ENCODE peak calls at places on chromosomes 6 and 20, in five cellular contexts. Y, F, B, N and D are unnamed samples.

GRCh38 chr6:25659633-25660368 is 7.8 kb downstream of the SCGN start:
- DNase-seq in Y (no peak), F (no peak), B (no peak), N (no peak), D (no peak)

GRCh38 chr6:156396068-156396771 is 381.0 kb upstream of the ARID1B start:
- DNase-seq in Y (peak; percentile 21), F (no peak), B (no peak), N (no peak), D (no peak)

GRCh38 chr6:43806041-43806757 is 36.2 kb downstream of the VEGFA start:
- DNase-seq in Y (no peak), F (no peak), B (peak; percentile 58), N (no peak), D (peak; percentile 90)

GRCh38 chr20:3237958-3238615 is 903 bp downstream of the SLC4A11 start:
- DNase-seq in Y (peak; percentile 66), F (peak; percentile 63), B (no peak), N (no peak), D (no peak)

GRCh38 chr20:63697868-63698545 is 1.6 kb downstream of the TNFRSF6B start:
- DNase-seq in Y (peak; percentile 46), F (no peak), B (no peak), N (no peak), D (no peak)

GRCh38 chr6:75601608-75602163 is at the start of gene SENP6:
- DNase-seq in Y (peak; percentile 81), F (peak; percentile 92), B (peak; percentile 71), N (peak; percentile 27), D (peak; percentile 93)

GRCh38 chr20:63082308-63082938 is 75.7 kb upstream of the BHLHE23 start:
- DNase-seq in Y (peak; percentile 86), F (peak; percentile 90), B (peak; percentile 47), N (no peak), D (peak; percentile 73)

GRCh38 chr6:129683606-129684322 is 26.2 kb downstream of the ARHGAP18 start:
- DNase-seq in Y (no peak), F (no peak), B (peak; percentile 88), N (peak; percentile 87), D (peak; percentile 85)

GRCh38 chr6:19009769-19010168 is 622.6 kb downstream of the RNF144B start:
- DNase-seq in Y (no peak), F (no peak), B (no peak), N (no peak), D (no peak)

GRCh38 chr6:65538644-65539043 is 168.4 kb downstream of the EYS start:
- DNase-seq in Y (peak; percentile 17), F (no peak), B (no peak), N (no peak), D (no peak)

GRCh38 chr6:140311146-140311545 is 936.7 kb upstream of the CITED2 start:
- DNase-seq in Y (no peak), F (no peak), B (no peak), N (no peak), D (no peak)

GRCh38 chr6:53761036-53761435 is 33.8 kb upstream of the LRRC1 start:
- DNase-seq in Y (no peak), F (no peak), B (no peak), N (no peak), D (no peak)

GRCh38 chr20:14477125-14477524 is 139.7 kb upstream of the FLRT3 start:
- DNase-seq in Y (no peak), F (no peak), B (no peak), N (no peak), D (no peak)

GRCh38 chr20:58760881-58761280 is 68.3 kb downstream of the NPEPL1 start:
- DNase-seq in Y (no peak), F (no peak), B (no peak), N (no peak), D (no peak)

GRCh38 chr20:57422254-57422653 is 31.1 kb downstream of the RBM38 start:
- DNase-seq in Y (no peak), F (no peak), B (no peak), N (no peak), D (no peak)

GRCh38 chr20:61683721-61684120 is 382.0 kb downstream of the TAF4 start:
- DNase-seq in Y (no peak), F (no peak), B (no peak), N (no peak), D (no peak)

GRCh38 chr20:992801-993535 is 9.1 kb downstream of the RSPO4 start:
- DNase-seq in Y (no peak), F (no peak), B (no peak), N (no peak), D (no peak)

GRCh38 chr20:57786304-57786942 is 76.6 kb upstream of the PMEPA1 start:
- DNase-seq in Y (no peak), F (no peak), B (no peak), N (no peak), D (no peak)

GRCh38 chr6:148328876-148329567 is 13.6 kb upstream of the SASH1 start:
- DNase-seq in Y (no peak), F (no peak), B (no peak), N (no peak), D (no peak)

GRCh38 chr6:92329416-92329815 is 1089.9 kb downstream of the EPHA7 start:
- DNase-seq in Y (no peak), F (no peak), B (no peak), N (no peak), D (no peak)

GRCh38 chr6:31462026-31462963 is 35.6 kb upstream of the MICB start:
- DNase-seq in Y (no peak), F (peak; percentile 25), B (peak; percentile 39), N (no peak), D (no peak)

GRCh38 chr6:139699335-139699734 is 324.9 kb upstream of the CITED2 start:
- DNase-seq in Y (no peak), F (no peak), B (no peak), N (no peak), D (no peak)

GRCh38 chr6:102223942-102224341 is 830.4 kb downstream of the GRIK2 start:
- DNase-seq in Y (no peak), F (no peak), B (no peak), N (no peak), D (no peak)

GRCh38 chr20:45088247-45088646 is 12.7 kb downstream of the KCNS1 start:
- DNase-seq in Y (peak; percentile 19), F (no peak), B (peak; percentile 99), N (no peak), D (peak; percentile 49)

GRCh38 chr20:14406495-14406894 is 69.1 kb upstream of the FLRT3 start:
- DNase-seq in Y (no peak), F (no peak), B (peak; percentile 94), N (no peak), D (no peak)

GRCh38 chr6:36595168-36595818 is 1.1 kb downstream of the SRSF3 start:
- DNase-seq in Y (peak; percentile 51), F (peak; percentile 43), B (peak; percentile 38), N (no peak), D (no peak)
- TF ChIP-seq EZH2phosphoT487 in Y (no peak), F (no peak), B (no peak), N (no peak), D (no peak)

GRCh38 chr20:9570612-9571011 is 56.2 kb downstream of the LAMP5 start:
- DNase-seq in Y (no peak), F (no peak), B (no peak), N (no peak), D (no peak)
- H3K4me3 ChIP-seq in Y (no peak overlapping the region), F (no peak overlapping the region), B (no peak overlapping the region), N (no peak overlapping the region), D (no peak overlapping the region)

GRCh38 chr6:32945106-32945761 is 4.4 kb upstream of the HLA-DMB start:
- DNase-seq in Y (no peak), F (no peak), B (no peak), N (no peak), D (no peak)
- H3K4me2 ChIP-seq in Y (no peak overlapping the region), F (no peak overlapping the region), B (no peak overlapping the region), N (no peak overlapping the region), D (no peak overlapping the region)

DNA sequence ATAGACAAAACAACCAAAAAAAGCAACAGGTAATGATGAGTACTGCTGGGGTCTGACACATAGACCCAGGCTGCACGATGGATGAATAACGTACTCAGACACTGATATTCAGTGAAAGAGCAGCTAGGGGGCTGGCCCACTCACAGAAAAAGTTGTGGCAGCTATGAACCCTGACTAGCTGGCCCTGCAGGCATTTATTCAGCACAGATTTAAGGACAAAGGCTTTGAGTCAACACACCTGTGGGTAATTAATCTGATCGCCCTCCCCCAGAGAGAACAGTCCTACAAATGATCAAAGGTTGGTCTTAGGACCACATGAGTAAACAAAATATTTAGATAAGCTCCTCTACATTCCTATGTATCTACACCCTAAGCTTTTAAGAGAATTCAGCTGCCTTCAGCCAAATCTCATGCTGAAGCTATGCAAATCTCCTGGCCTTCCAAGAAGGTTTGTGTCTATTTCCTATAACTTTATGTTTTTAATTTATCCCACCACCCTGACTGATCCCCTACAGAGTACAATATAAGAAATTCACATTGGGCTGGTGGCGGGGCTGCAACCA is 81.7 kb upstream of the NXT1 start:
- DNase-seq in Y (no peak), F (no peak), B (no peak), N (no peak), D (no peak)
- TF ChIP-seq EZH2phosphoT487 in Y (no peak), F (no peak), B (no peak), N (no peak), D (no peak)

GRCh38 chr20:10670521-10671220 is 3.1 kb downstream of the JAG1 start:
- DNase-seq in Y (no peak), F (no peak), B (no peak), N (no peak), D (no peak)
- H3K4me3 ChIP-seq in Y (peak overlapping the region; percentile 92), F (peak overlapping the region; percentile 87), B (peak overlapping the region; percentile 95), N (no peak overlapping the region), D (peak overlapping the region; percentile 51)

DNA sequence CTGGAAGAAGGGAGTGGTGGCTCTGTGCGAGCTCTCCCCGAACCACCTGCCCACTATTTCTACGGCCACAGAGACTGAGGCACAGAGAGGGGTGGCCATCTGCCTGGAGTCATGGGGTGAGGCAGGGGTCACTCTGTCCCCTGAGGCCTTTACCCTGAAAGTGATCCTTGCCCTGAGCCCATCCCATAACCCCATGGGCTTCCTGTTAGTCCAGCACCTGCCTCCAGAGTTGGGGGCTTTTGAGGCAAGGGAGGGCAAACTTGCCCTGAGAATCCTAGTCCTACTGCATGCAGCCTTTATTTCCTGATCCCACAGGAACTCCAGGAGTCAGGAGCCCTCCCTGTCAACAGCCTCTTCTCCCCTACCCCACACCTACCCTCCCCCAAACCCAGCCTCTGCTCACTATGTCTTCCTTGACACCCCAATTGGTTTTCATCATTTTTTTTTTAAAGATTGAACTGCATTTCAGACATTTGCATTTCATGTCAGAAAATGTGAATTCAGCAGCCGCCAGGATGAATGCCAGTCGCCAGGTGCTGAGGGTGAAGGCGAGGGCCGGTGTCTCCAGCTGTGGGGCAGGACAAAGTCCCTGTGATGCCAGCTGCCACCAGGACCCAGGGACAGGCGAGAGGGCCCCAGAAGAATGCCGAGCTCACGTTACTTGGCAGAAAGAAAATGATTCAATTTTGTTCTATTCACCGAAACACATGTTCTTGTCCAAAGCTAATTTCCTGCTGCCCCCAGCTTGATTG is 47.6 kb upstream of the NNAT start:
- DNase-seq in Y (no peak), F (no peak), B (no peak), N (no peak), D (no peak)
- H3K4me2 ChIP-seq in Y (no peak overlapping the region), F (no peak overlapping the region), B (no peak overlapping the region), N (no peak overlapping the region), D (no peak overlapping the region)

DNA sequence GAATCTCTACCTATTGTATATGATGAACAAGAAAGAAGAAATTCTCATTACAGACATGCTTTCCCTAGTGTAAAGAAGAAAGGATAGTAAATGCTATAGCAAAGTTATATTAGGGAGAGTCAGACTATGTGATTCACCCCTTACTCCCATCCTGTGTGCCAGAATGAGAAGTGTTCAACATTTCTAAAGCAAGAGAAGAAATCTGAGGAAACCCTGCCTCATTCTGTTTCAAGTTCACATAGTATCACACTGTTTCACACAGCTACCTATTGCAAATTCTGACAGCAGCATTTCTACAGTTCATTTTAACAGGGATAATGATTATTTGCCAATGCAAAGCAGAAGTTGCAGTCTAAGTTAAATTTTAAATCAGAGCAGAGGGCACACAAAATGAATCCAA is 267.2 kb upstream of the TCF21 start:
- DNase-seq in Y (no peak), F (no peak), B (peak; percentile 20), N (no peak), D (no peak)
- TF ChIP-seq EZH2phosphoT487 in Y (no peak), F (no peak), B (no peak), N (no peak), D (no peak)